ENCODE peak calls at places on chromosomes 11 and 22, in five cellular contexts. N is AG04450, Z is tibial nerve, T is left ventricle myocardium inferior, F is AG09309. V is an unnamed sample.

GRCh38 chr11:94746721-94747120 is 21.4 kb upstream of the AMOTL1 start:
- DNase-seq in N (no peak), Z (no peak), T (no peak), F (no peak), V (no peak)

GRCh38 chr22:24169439-24170058 is 11.7 kb upstream of the SUSD2 start:
- DNase-seq in N (no peak), Z (no peak), T (no peak), F (no peak), V (no peak)

GRCh38 chr11:92314499-92314898 is 89.9 kb downstream of the FAT3 start:
- DNase-seq in N (no peak), Z (no peak), T (no peak), F (no peak), V (no peak)

GRCh38 chr11:102757823-102758549 is 22.4 kb downstream of the MMP10 start:
- DNase-seq in N (peak; percentile 45), Z (no peak), T (no peak), F (peak; percentile 21), V (no peak)

GRCh38 chr22:27801197-27801615 is 350 bp downstream of the MN1 start:
- DNase-seq in N (no peak), Z (no peak), T (peak; percentile 36), F (no peak), V (no peak)

GRCh38 chr11:93718057-93718563 is 23.2 kb downstream of the TAF1D start:
- DNase-seq in N (no peak), Z (no peak), T (no peak), F (no peak), V (no peak)

GRCh38 chr22:23696326-23696851 is 5.6 kb downstream of the RGL4 start:
- DNase-seq in N (no peak), Z (no peak), T (no peak), F (no peak), V (peak; percentile 46)

GRCh38 chr11:111086058-111086457 is 159.5 kb upstream of the POU2AF2 start:
- DNase-seq in N (no peak), Z (no peak), T (no peak), F (no peak), V (no peak)

GRCh38 chr11:22076215-22076930 is 116.5 kb upstream of the ANO5 start:
- DNase-seq in N (no peak), Z (no peak), T (no peak), F (no peak), V (no peak)

GRCh38 chr22:40123387-40123786 is 54.3 kb upstream of the TNRC6B start:
- DNase-seq in N (no peak), Z (no peak), T (peak; percentile 47), F (no peak), V (no peak)

GRCh38 chr11:73508243-73509176 is 89.4 kb downstream of the FAM168A start:
- DNase-seq in N (no peak), Z (no peak), T (no peak), F (no peak), V (no peak)

GRCh38 chr22:49956418-49956770 is 4.2 kb upstream of the PIM3 start:
- DNase-seq in N (no peak), Z (no peak), T (no peak), F (no peak), V (no peak)

GRCh38 chr22:23398701-23399366 is 181.3 kb downstream of the IGLL1 start:
- DNase-seq in N (no peak), Z (no peak), T (no peak), F (no peak), V (peak; percentile 46)

GRCh38 chr11:69636512-69636866 is 4.5 kb upstream of the CCND1 start:
- DNase-seq in N (peak; percentile 86), Z (peak; percentile 64), T (peak; percentile 83), F (peak; percentile 57), V (peak; percentile 69)

GRCh38 chr11:7603031-7603781 is 70.1 kb downstream of the CYB5R2 start:
- DNase-seq in N (no peak), Z (no peak), T (no peak), F (peak; percentile 44), V (no peak)

GRCh38 chr11:59617876-59618275 is 2.3 kb upstream of the OSBP start:
- DNase-seq in N (no peak), Z (no peak), T (no peak), F (no peak), V (no peak)

GRCh38 chr22:49404020-49404419 is 423.7 kb downstream of the BRD1 start:
- DNase-seq in N (no peak), Z (no peak), T (no peak), F (no peak), V (peak; percentile 33)

GRCh38 chr11:7630002-7630401 is 43.3 kb downstream of the CYB5R2 start:
- DNase-seq in N (no peak), Z (no peak), T (peak; percentile 34), F (no peak), V (no peak)

GRCh38 chr11:64237484-64237951 is 3.1 kb downstream of the VEGFB start:
- DNase-seq in N (no peak), Z (no peak), T (no peak), F (no peak), V (peak; percentile 87)

GRCh38 chr11:59141191-59141590 is 1.5 kb upstream of the FAM111A start:
- DNase-seq in N (no peak), Z (no peak), T (no peak), F (no peak), V (no peak)

GRCh38 chr11:90779098-90779497 is 556.2 kb upstream of the CHORDC1 start:
- DNase-seq in N (no peak), Z (no peak), T (no peak), F (no peak), V (no peak)

GRCh38 chr11:90770007-90770406 is 547.2 kb upstream of the CHORDC1 start:
- DNase-seq in N (no peak), Z (no peak), T (no peak), F (no peak), V (no peak)

GRCh38 chr11:90774727-90775572 is 552.1 kb upstream of the CHORDC1 start:
- DNase-seq in N (no peak), Z (no peak), T (no peak), F (no peak), V (no peak)

DNA sequence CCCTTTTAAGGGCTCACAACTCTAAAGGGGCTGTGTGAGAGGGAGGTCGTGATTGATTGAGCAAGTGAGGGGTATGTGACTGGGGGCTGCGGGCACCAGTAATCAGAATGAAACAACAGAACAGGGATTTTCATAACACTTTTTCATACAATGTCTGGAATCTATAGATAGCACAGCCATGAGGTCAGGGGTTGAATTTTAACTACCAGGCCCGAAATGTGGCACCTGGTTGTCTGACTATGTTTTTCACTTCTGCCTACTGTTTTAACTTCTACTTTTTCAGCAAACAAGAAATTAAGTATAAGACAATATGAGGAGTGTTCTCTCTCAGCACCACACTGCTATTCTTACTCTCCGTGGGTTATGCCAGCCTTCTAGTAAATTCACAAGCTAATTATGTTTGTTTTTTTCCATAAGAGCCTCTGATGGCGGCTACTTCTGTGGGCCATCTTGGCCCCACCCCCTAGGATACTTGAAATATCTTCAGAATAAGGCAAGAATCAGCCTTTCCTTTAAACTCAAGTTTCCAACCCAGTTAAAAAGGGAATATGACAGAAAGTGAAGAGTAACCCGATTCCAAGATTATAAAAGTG is 552.8 kb upstream of the CHORDC1 start:
- DNase-seq in N (no peak), Z (no peak), T (no peak), F (no peak), V (no peak)
- TF ChIP-seq CTCF in N (no peak), Z (no peak), T (no peak), F (no peak), V (no peak)

GRCh38 chr11:1826552-1827094 is 8.2 kb upstream of the SYT8 start:
- DNase-seq in N (no peak), Z (no peak), T (no peak), F (peak; percentile 29), V (peak; percentile 68)
- TF ChIP-seq CTCF in N (peak; percentile 24), Z (no peak), T (no peak), F (peak; percentile 41), V (no peak)

GRCh38 chr11:82775736-82776346 is 42.2 kb upstream of the FAM181B start:
- DNase-seq in N (peak; percentile 8), Z (peak; percentile 9), T (no peak), F (peak; percentile 7), V (no peak)
- TF ChIP-seq CTCF in N (peak; percentile 92), Z (no peak), T (peak; percentile 43), F (peak; percentile 90), V (no peak)

GRCh38 chr22:46108564-46109473 is 41.5 kb upstream of the PPARA start:
- DNase-seq in N (no peak), Z (no peak), T (peak; percentile 68), F (no peak), V (no peak)
- TF ChIP-seq CTCF in N (no peak), Z (no peak), T (peak; percentile 15), F (peak; percentile 22), V (no peak)

GRCh38 chr22:44889233-44889878 is 120.4 kb downstream of the PHF21B start:
- DNase-seq in N (no peak), Z (no peak), T (no peak), F (no peak), V (peak; percentile 20)
- TF ChIP-seq CTCF in N (no peak), Z (no peak), T (peak; percentile 52), F (peak; percentile 8), V (no peak)